ENCODE peak calls at places on chromosome 13, in seven cellular contexts. A is HCT116, D is HepG2, M is SK-N-SH, G is K562, N is GM12878, P is H1. Q is an unnamed sample.

GRCh38 chr13:58889474-58889873 is 1257.9 kb downstream of the PCDH17 start:
- DNase-seq in A (no peak), D (no peak), M (no peak), G (no peak), N (no peak), P (no peak), Q (no peak)

GRCh38 chr13:50016421-50016820 is 1.2 kb downstream of the KCNRG start:
- DNase-seq in A (no peak), D (no peak), M (no peak), G (no peak), N (no peak), P (no peak), Q (no peak)

GRCh38 chr13:39110518-39111097 is 72.4 kb downstream of the NHLRC3 start:
- DNase-seq in A (no peak), D (no peak), M (no peak), G (no peak), N (no peak), P (no peak), Q (no peak)

GRCh38 chr13:99055286-99056073 is 77.6 kb upstream of the DOCK9 start:
- DNase-seq in A (no peak), D (no peak), M (no peak), G (no peak), N (no peak), P (no peak), Q (no peak)

GRCh38 chr13:51841732-51842131 is 3.2 kb downstream of the TMEM272 start:
- DNase-seq in A (no peak), D (no peak), M (no peak), G (no peak), N (no peak), P (no peak), Q (no peak)

GRCh38 chr13:113641426-113641825 is 16.6 kb downstream of the ATP4B start:
- DNase-seq in A (no peak), D (no peak), M (no peak), G (no peak), N (no peak), P (no peak), Q (no peak)

GRCh38 chr13:76764916-76765315 is 121.3 kb downstream of the KCTD12 start:
- DNase-seq in A (no peak), D (no peak), M (no peak), G (no peak), N (no peak), P (no peak), Q (no peak)

GRCh38 chr13:79779761-79780160 is 298.8 kb downstream of the NDFIP2 start:
- DNase-seq in A (no peak), D (peak; percentile 12), M (no peak), G (no peak), N (no peak), P (no peak), Q (no peak)

GRCh38 chr13:33188093-33188882 is 97.3 kb downstream of the STARD13 start:
- DNase-seq in A (no peak), D (no peak), M (no peak), G (no peak), N (peak; percentile 79), P (no peak), Q (no peak)

GRCh38 chr13:30832377-30832776 is 73.7 kb upstream of the MEDAG start:
- DNase-seq in A (no peak), D (no peak), M (no peak), G (no peak), N (no peak), P (no peak), Q (no peak)

DNA sequence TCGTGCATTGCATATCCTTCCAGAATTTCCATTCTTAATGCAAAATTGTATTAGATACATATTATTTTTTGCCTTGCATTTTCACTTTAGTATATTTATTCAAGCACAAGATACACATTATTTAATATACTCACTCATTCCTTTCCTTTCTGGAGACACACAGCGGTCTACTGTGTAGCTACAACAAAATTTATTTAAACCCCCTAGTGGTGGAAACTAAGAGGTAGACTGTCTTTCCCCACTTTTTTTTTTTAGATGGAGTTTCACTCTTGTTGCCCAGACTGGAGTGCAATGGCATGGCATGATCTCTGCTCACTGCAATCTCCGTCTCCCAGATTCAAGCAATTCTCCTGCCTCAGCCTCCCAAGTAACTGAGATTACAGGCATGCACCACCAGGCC is 2040.3 kb upstream of the PCDH20 start:
- DNase-seq in A (no peak), D (no peak), M (peak; percentile 4), G (peak; percentile 4), N (no peak), P (no peak), Q (no peak)
- TF ChIP-seq JUND in A (no peak), D (no peak), M (no peak), G (no peak), N (no peak), P (no peak), Q (no peak)

GRCh38 chr13:65095118-65095517 is 2135.0 kb downstream of the PCDH9 start:
- DNase-seq in A (no peak), D (no peak), M (peak; percentile 43), G (no peak), N (no peak), P (no peak), Q (no peak)
- TF ChIP-seq JUND in A (no peak), D (no peak), M (no peak), G (no peak), N (no peak), P (no peak), Q (no peak)

GRCh38 chr13:112067871-112068305 is 939 bp downstream of the SOX1 start:
- DNase-seq in A (no peak), D (no peak), M (no peak), G (no peak), N (no peak), P (no peak), Q (no peak)
- TF ChIP-seq JUND in A (no peak), D (no peak), M (no peak), G (no peak), N (no peak), P (no peak), Q (no peak)

DNA sequence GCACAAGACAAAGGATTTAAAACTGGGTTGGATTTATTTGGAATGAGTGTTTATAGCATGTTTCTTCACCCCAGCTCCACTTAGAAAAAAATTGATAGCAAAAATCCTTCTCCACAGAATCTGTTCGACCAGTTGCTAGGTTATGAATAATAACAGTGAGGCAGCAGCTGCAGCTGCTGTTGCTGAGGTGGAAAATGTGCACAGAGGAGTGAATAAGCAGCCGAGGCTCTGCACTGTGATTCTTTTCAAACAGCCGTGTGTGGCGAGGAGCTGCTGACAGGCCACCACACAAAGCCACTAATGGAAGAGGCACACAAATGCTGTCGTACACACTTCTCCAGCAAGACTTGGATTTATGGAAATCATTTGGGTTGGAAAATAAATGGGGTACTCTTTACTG is 6.4 kb upstream of the RASL11A start:
- DNase-seq in A (no peak), D (no peak), M (peak; percentile 30), G (no peak), N (no peak), P (no peak), Q (no peak)
- TF ChIP-seq JUND in A (no peak), D (no peak), M (no peak), G (no peak), N (no peak), P (no peak), Q (no peak)

GRCh38 chr13:110249326-110249725 is 57.6 kb downstream of the COL4A1 start:
- DNase-seq in A (no peak), D (no peak), M (no peak), G (no peak), N (no peak), P (no peak), Q (no peak)

GRCh38 chr13:110248449-110249143 is 58.4 kb downstream of the COL4A1 start:
- DNase-seq in A (no peak), D (no peak), M (no peak), G (no peak), N (no peak), P (no peak), Q (no peak)

GRCh38 chr13:110254151-110254679 is 52.7 kb downstream of the COL4A1 start:
- DNase-seq in A (no peak), D (no peak), M (no peak), G (no peak), N (no peak), P (no peak), Q (no peak)

GRCh38 chr13:110251227-110251791 is 55.6 kb downstream of the COL4A1 start:
- DNase-seq in A (no peak), D (no peak), M (no peak), G (no peak), N (no peak), P (no peak), Q (no peak)

GRCh38 chr13:110250258-110250891 is 56.6 kb downstream of the COL4A1 start:
- DNase-seq in A (no peak), D (no peak), M (no peak), G (no peak), N (no peak), P (no peak), Q (no peak)
- TF ChIP-seq JUND in A (no peak), D (no peak), M (no peak), G (no peak), N (no peak), P (no peak), Q (no peak)

DNA sequence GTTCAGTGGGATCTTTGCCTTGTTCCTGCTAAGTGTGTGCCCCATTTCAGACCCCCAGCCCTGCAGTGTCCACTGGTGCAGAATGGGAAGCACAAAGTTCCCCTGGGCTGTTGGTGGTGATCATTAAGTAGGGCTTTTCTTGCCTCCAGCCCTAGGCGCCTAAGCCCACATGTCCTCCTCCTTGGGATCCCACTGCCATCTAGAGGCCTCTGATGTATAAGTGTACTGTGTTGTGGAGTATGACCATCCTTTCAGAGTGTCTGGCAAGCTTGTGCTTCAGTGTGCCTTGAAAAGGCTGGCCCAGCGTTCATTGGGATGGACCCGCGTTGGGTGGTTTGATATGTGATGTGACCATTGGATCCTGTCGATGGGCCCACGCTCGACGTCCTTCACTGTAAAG is 71.2 kb downstream of the WASF3 start:
- DNase-seq in A (no peak), D (peak; percentile 28), M (no peak), G (no peak), N (no peak), P (no peak), Q (peak; percentile 43)
- TF ChIP-seq JUND in A (no peak), D (no peak), M (no peak), G (no peak), N (no peak), P (no peak), Q (no peak)

GRCh38 chr13:35255241-35255640 is 221.2 kb downstream of the MAB21L1 start:
- DNase-seq in A (no peak), D (no peak), M (no peak), G (no peak), N (no peak), P (no peak), Q (no peak)

GRCh38 chr13:35256459-35257148 is 219.9 kb downstream of the MAB21L1 start:
- DNase-seq in A (no peak), D (no peak), M (no peak), G (no peak), N (no peak), P (no peak), Q (no peak)

GRCh38 chr13:35252536-35253205 is 223.8 kb downstream of the MAB21L1 start:
- DNase-seq in A (no peak), D (no peak), M (no peak), G (no peak), N (peak; percentile 21), P (no peak), Q (no peak)
- TF ChIP-seq JUND in A (no peak), D (no peak), M (no peak), G (no peak), N (no peak), P (no peak), Q (no peak)